ENCODE peak calls at places on chromosome 13, in seven cellular contexts. One of them, this sample, is unnamed. For H3K4me1, the result is how much of the 10 kb centered on the place peaks cover.

GRCh38 chr13:75135325-75135825 is 346.6 kb downstream of the TBC1D4 start:
- DNase-seq in mammary epithelial cell: peak
- DNase-seq in psoas muscle: no peak
- DNase-seq in naive thymus-derived CD4-positive, alpha-beta T cell: no peak
- DNase-seq in neural progenitor cell: no peak
- DNase-seq in CD4-positive, CD25-positive, alpha-beta regulatory T cell: no peak
- DNase-seq in ovary: no peak
- DNase-seq in this sample: no peak

GRCh38 chr13:39961036-39961435 is 305.6 kb downstream of the COG6 start:
- DNase-seq in psoas muscle: no peak
- DNase-seq in mammary epithelial cell: no peak
- DNase-seq in CD4-positive, CD25-positive, alpha-beta regulatory T cell: no peak
- DNase-seq in ovary: no peak
- DNase-seq in naive thymus-derived CD4-positive, alpha-beta T cell: no peak
- DNase-seq in neural progenitor cell: no peak
- DNase-seq in this sample: no peak

GRCh38 chr13:113962386-113962785 is 11.5 kb downstream of the C13orf46 start:
- DNase-seq in ovary: no peak
- DNase-seq in CD4-positive, CD25-positive, alpha-beta regulatory T cell: no peak
- DNase-seq in mammary epithelial cell: no peak
- DNase-seq in naive thymus-derived CD4-positive, alpha-beta T cell: no peak
- DNase-seq in psoas muscle: peak
- DNase-seq in neural progenitor cell: no peak
- DNase-seq in this sample: no peak

GRCh38 chr13:38662362-38662761 is 24.5 kb upstream of the FREM2 start:
- DNase-seq in ovary: no peak
- DNase-seq in naive thymus-derived CD4-positive, alpha-beta T cell: no peak
- DNase-seq in neural progenitor cell: no peak
- DNase-seq in psoas muscle: no peak
- DNase-seq in CD4-positive, CD25-positive, alpha-beta regulatory T cell: no peak
- DNase-seq in mammary epithelial cell: peak
- DNase-seq in this sample: no peak

GRCh38 chr13:112928958-112929777 is 39.8 kb upstream of the MCF2L start:
- DNase-seq in naive thymus-derived CD4-positive, alpha-beta T cell: no peak
- DNase-seq in psoas muscle: no peak
- DNase-seq in CD4-positive, CD25-positive, alpha-beta regulatory T cell: no peak
- DNase-seq in neural progenitor cell: no peak
- DNase-seq in ovary: no peak
- DNase-seq in mammary epithelial cell: no peak
- DNase-seq in this sample: no peak

GRCh38 chr13:27476943-27477681 is 26.7 kb upstream of the MTIF3 start:
- DNase-seq in naive thymus-derived CD4-positive, alpha-beta T cell: no peak
- DNase-seq in psoas muscle: no peak
- DNase-seq in mammary epithelial cell: peak
- DNase-seq in CD4-positive, CD25-positive, alpha-beta regulatory T cell: no peak
- DNase-seq in neural progenitor cell: no peak
- DNase-seq in ovary: no peak
- DNase-seq in this sample: no peak

GRCh38 chr13:114105351-114106225 is 26.8 kb downstream of the RASA3 start:
- DNase-seq in ovary: no peak
- DNase-seq in CD4-positive, CD25-positive, alpha-beta regulatory T cell: no peak
- DNase-seq in mammary epithelial cell: no peak
- DNase-seq in naive thymus-derived CD4-positive, alpha-beta T cell: peak
- DNase-seq in neural progenitor cell: no peak
- DNase-seq in psoas muscle: peak
- DNase-seq in this sample: peak

GRCh38 chr13:40568672-40569350 is 97.6 kb downstream of the FOXO1 start:
- DNase-seq in ovary: no peak
- DNase-seq in CD4-positive, CD25-positive, alpha-beta regulatory T cell: no peak
- DNase-seq in neural progenitor cell: no peak
- DNase-seq in mammary epithelial cell: no peak
- DNase-seq in naive thymus-derived CD4-positive, alpha-beta T cell: no peak
- DNase-seq in psoas muscle: no peak
- DNase-seq in this sample: no peak

GRCh38 chr13:67131393-67131792 is 98.7 kb downstream of the PCDH9 start:
- DNase-seq in naive thymus-derived CD4-positive, alpha-beta T cell: no peak
- DNase-seq in neural progenitor cell: no peak
- DNase-seq in ovary: no peak
- DNase-seq in mammary epithelial cell: no peak
- DNase-seq in psoas muscle: no peak
- DNase-seq in CD4-positive, CD25-positive, alpha-beta regulatory T cell: no peak
- DNase-seq in this sample: no peak

GRCh38 chr13:83877901-83878300 is 4.4 kb downstream of the SLITRK1 start:
- DNase-seq in ovary: no peak
- DNase-seq in psoas muscle: no peak
- DNase-seq in mammary epithelial cell: no peak
- DNase-seq in neural progenitor cell: peak
- DNase-seq in naive thymus-derived CD4-positive, alpha-beta T cell: no peak
- DNase-seq in CD4-positive, CD25-positive, alpha-beta regulatory T cell: no peak
- DNase-seq in this sample: no peak

GRCh38 chr13:25468330-25469178 is 96.8 kb downstream of the ATP8A2 start:
- DNase-seq in mammary epithelial cell: peak
- DNase-seq in neural progenitor cell: peak
- DNase-seq in ovary: no peak
- DNase-seq in naive thymus-derived CD4-positive, alpha-beta T cell: peak
- DNase-seq in psoas muscle: no peak
- DNase-seq in CD4-positive, CD25-positive, alpha-beta regulatory T cell: no peak
- DNase-seq in this sample: no peak

GRCh38 chr13:100518394-100519062 is 70.1 kb downstream of the GGACT start:
- DNase-seq in neural progenitor cell: no peak
- DNase-seq in ovary: no peak
- DNase-seq in naive thymus-derived CD4-positive, alpha-beta T cell: no peak
- DNase-seq in mammary epithelial cell: no peak
- DNase-seq in psoas muscle: no peak
- DNase-seq in CD4-positive, CD25-positive, alpha-beta regulatory T cell: no peak
- DNase-seq in this sample: no peak

GRCh38 chr13:75310005-75310580 is 171.9 kb downstream of the TBC1D4 start:
- DNase-seq in psoas muscle: no peak
- DNase-seq in naive thymus-derived CD4-positive, alpha-beta T cell: no peak
- DNase-seq in mammary epithelial cell: no peak
- DNase-seq in CD4-positive, CD25-positive, alpha-beta regulatory T cell: no peak
- DNase-seq in neural progenitor cell: no peak
- DNase-seq in ovary: no peak
- DNase-seq in this sample: no peak

GRCh38 chr13:30409911-30410704 is 12.2 kb upstream of the UBE2L5 start:
- DNase-seq in naive thymus-derived CD4-positive, alpha-beta T cell: no peak
- DNase-seq in psoas muscle: no peak
- DNase-seq in neural progenitor cell: no peak
- DNase-seq in ovary: no peak
- DNase-seq in CD4-positive, CD25-positive, alpha-beta regulatory T cell: no peak
- DNase-seq in mammary epithelial cell: peak
- DNase-seq in this sample: no peak

GRCh38 chr13:114063545-114064515 is 68.6 kb downstream of the RASA3 start:
- DNase-seq in psoas muscle: peak
- DNase-seq in mammary epithelial cell: peak
- DNase-seq in naive thymus-derived CD4-positive, alpha-beta T cell: no peak
- DNase-seq in CD4-positive, CD25-positive, alpha-beta regulatory T cell: no peak
- DNase-seq in neural progenitor cell: peak
- DNase-seq in ovary: peak
- DNase-seq in this sample: no peak

GRCh38 chr13:20610006-20610405 is 43.0 kb downstream of the IFT88 start:
- DNase-seq in ovary: no peak
- DNase-seq in neural progenitor cell: no peak
- DNase-seq in mammary epithelial cell: no peak
- DNase-seq in psoas muscle: no peak
- DNase-seq in naive thymus-derived CD4-positive, alpha-beta T cell: no peak
- DNase-seq in CD4-positive, CD25-positive, alpha-beta regulatory T cell: no peak
- DNase-seq in this sample: no peak

GRCh38 chr13:33205804-33206221 is 79.7 kb downstream of the STARD13 start:
- DNase-seq in mammary epithelial cell: no peak
- DNase-seq in CD4-positive, CD25-positive, alpha-beta regulatory T cell: no peak
- DNase-seq in ovary: no peak
- DNase-seq in psoas muscle: no peak
- DNase-seq in neural progenitor cell: peak
- DNase-seq in naive thymus-derived CD4-positive, alpha-beta T cell: no peak
- DNase-seq in this sample: no peak

GRCh38 chr13:103443604-103444003 is 377.4 kb upstream of the SLC10A2 start:
- DNase-seq in CD4-positive, CD25-positive, alpha-beta regulatory T cell: no peak
- DNase-seq in neural progenitor cell: no peak
- DNase-seq in ovary: no peak
- DNase-seq in naive thymus-derived CD4-positive, alpha-beta T cell: no peak
- DNase-seq in psoas muscle: no peak
- DNase-seq in mammary epithelial cell: no peak
- DNase-seq in this sample: no peak

GRCh38 chr13:62512194-62513141 is 1096.8 kb upstream of the PCDH20 start:
- DNase-seq in psoas muscle: no peak
- DNase-seq in mammary epithelial cell: no peak
- DNase-seq in naive thymus-derived CD4-positive, alpha-beta T cell: peak
- DNase-seq in ovary: no peak
- DNase-seq in CD4-positive, CD25-positive, alpha-beta regulatory T cell: no peak
- DNase-seq in neural progenitor cell: peak
- DNase-seq in this sample: no peak

GRCh38 chr13:84658881-84659661 is 776.8 kb upstream of the SLITRK1 start:
- DNase-seq in neural progenitor cell: no peak
- DNase-seq in mammary epithelial cell: no peak
- DNase-seq in naive thymus-derived CD4-positive, alpha-beta T cell: no peak
- DNase-seq in CD4-positive, CD25-positive, alpha-beta regulatory T cell: no peak
- DNase-seq in ovary: no peak
- DNase-seq in psoas muscle: no peak
- DNase-seq in this sample: no peak

GRCh38 chr13:112972867-112973576 is 4.0 kb downstream of the MCF2L start:
- DNase-seq in psoas muscle: peak
- DNase-seq in neural progenitor cell: no peak
- DNase-seq in ovary: no peak
- DNase-seq in CD4-positive, CD25-positive, alpha-beta regulatory T cell: no peak
- DNase-seq in naive thymus-derived CD4-positive, alpha-beta T cell: no peak
- DNase-seq in mammary epithelial cell: no peak
- DNase-seq in this sample: no peak

GRCh38 chr13:49341941-49342340 is 94.2 kb downstream of the CDADC1 start:
- DNase-seq in mammary epithelial cell: no peak
- DNase-seq in CD4-positive, CD25-positive, alpha-beta regulatory T cell: no peak
- DNase-seq in psoas muscle: no peak
- DNase-seq in naive thymus-derived CD4-positive, alpha-beta T cell: no peak
- DNase-seq in ovary: no peak
- DNase-seq in neural progenitor cell: no peak
- DNase-seq in this sample: no peak

GRCh38 chr13:94110011-94110410 is 369.5 kb downstream of the DCT start:
- DNase-seq in naive thymus-derived CD4-positive, alpha-beta T cell: no peak
- DNase-seq in neural progenitor cell: no peak
- DNase-seq in psoas muscle: no peak
- DNase-seq in mammary epithelial cell: no peak
- DNase-seq in CD4-positive, CD25-positive, alpha-beta regulatory T cell: no peak
- DNase-seq in ovary: no peak
- DNase-seq in this sample: no peak

GRCh38 chr13:24574847-24575246 is 62.3 kb upstream of the PARP4 start:
- DNase-seq in CD4-positive, CD25-positive, alpha-beta regulatory T cell: no peak
- DNase-seq in ovary: no peak
- DNase-seq in mammary epithelial cell: no peak
- DNase-seq in psoas muscle: no peak
- DNase-seq in neural progenitor cell: no peak
- DNase-seq in naive thymus-derived CD4-positive, alpha-beta T cell: no peak
- DNase-seq in this sample: no peak

GRCh38 chr13:97369269-97369893 is 64.6 kb upstream of the RAP2A start:
- DNase-seq in neural progenitor cell: no peak
- DNase-seq in psoas muscle: no peak
- DNase-seq in naive thymus-derived CD4-positive, alpha-beta T cell: no peak
- DNase-seq in CD4-positive, CD25-positive, alpha-beta regulatory T cell: no peak
- DNase-seq in mammary epithelial cell: no peak
- DNase-seq in ovary: no peak
- DNase-seq in this sample: no peak

GRCh38 chr13:110885516-110885915 is 29.4 kb downstream of the ANKRD10 start:
- DNase-seq in CD4-positive, CD25-positive, alpha-beta regulatory T cell: no peak
- DNase-seq in neural progenitor cell: no peak
- DNase-seq in ovary: no peak
- DNase-seq in naive thymus-derived CD4-positive, alpha-beta T cell: no peak
- DNase-seq in mammary epithelial cell: no peak
- DNase-seq in psoas muscle: no peak
- DNase-seq in this sample: no peak
- H3K4me1 ChIP-seq in CD4-positive, CD25-positive, alpha-beta regulatory T cell: under half
- H3K4me1 ChIP-seq in neural progenitor cell: half or more
- H3K4me1 ChIP-seq in ovary: under half
- H3K4me1 ChIP-seq in naive thymus-derived CD4-positive, alpha-beta T cell: under half
- H3K4me1 ChIP-seq in mammary epithelial cell: under half
- H3K4me1 ChIP-seq in psoas muscle: half or more
- H3K4me1 ChIP-seq in this sample: under half

GRCh38 chr13:60696602-60697001 is 299.6 kb downstream of the TDRD3 start:
- DNase-seq in neural progenitor cell: no peak
- DNase-seq in naive thymus-derived CD4-positive, alpha-beta T cell: no peak
- DNase-seq in CD4-positive, CD25-positive, alpha-beta regulatory T cell: no peak
- DNase-seq in mammary epithelial cell: no peak
- DNase-seq in psoas muscle: no peak
- DNase-seq in ovary: no peak
- DNase-seq in this sample: no peak

GRCh38 chr13:60689571-60689970 is 292.6 kb downstream of the TDRD3 start:
- DNase-seq in mammary epithelial cell: no peak
- DNase-seq in naive thymus-derived CD4-positive, alpha-beta T cell: no peak
- DNase-seq in psoas muscle: no peak
- DNase-seq in ovary: no peak
- DNase-seq in neural progenitor cell: no peak
- DNase-seq in CD4-positive, CD25-positive, alpha-beta regulatory T cell: no peak
- DNase-seq in this sample: no peak

GRCh38 chr13:60691268-60691667 is 294.2 kb downstream of the TDRD3 start:
- DNase-seq in neural progenitor cell: no peak
- DNase-seq in psoas muscle: no peak
- DNase-seq in naive thymus-derived CD4-positive, alpha-beta T cell: no peak
- DNase-seq in mammary epithelial cell: no peak
- DNase-seq in CD4-positive, CD25-positive, alpha-beta regulatory T cell: no peak
- DNase-seq in ovary: no peak
- DNase-seq in this sample: no peak

GRCh38 chr13:60689076-60689475 is 292.1 kb downstream of the TDRD3 start:
- DNase-seq in ovary: no peak
- DNase-seq in CD4-positive, CD25-positive, alpha-beta regulatory T cell: no peak
- DNase-seq in mammary epithelial cell: no peak
- DNase-seq in neural progenitor cell: no peak
- DNase-seq in naive thymus-derived CD4-positive, alpha-beta T cell: no peak
- DNase-seq in psoas muscle: no peak
- DNase-seq in this sample: no peak

GRCh38 chr13:60690607-60691006 is 293.6 kb downstream of the TDRD3 start:
- DNase-seq in psoas muscle: no peak
- DNase-seq in mammary epithelial cell: no peak
- DNase-seq in ovary: no peak
- DNase-seq in CD4-positive, CD25-positive, alpha-beta regulatory T cell: no peak
- DNase-seq in neural progenitor cell: no peak
- DNase-seq in naive thymus-derived CD4-positive, alpha-beta T cell: no peak
- DNase-seq in this sample: no peak
- H3K4me1 ChIP-seq in psoas muscle: under half
- H3K4me1 ChIP-seq in mammary epithelial cell: under half
- H3K4me1 ChIP-seq in ovary: under half
- H3K4me1 ChIP-seq in CD4-positive, CD25-positive, alpha-beta regulatory T cell: under half
- H3K4me1 ChIP-seq in neural progenitor cell: under half
- H3K4me1 ChIP-seq in naive thymus-derived CD4-positive, alpha-beta T cell: under half
- H3K4me1 ChIP-seq in this sample: under half

GRCh38 chr13:45196622-45197021 is 4.2 kb downstream of the KCTD4 start:
- DNase-seq in psoas muscle: no peak
- DNase-seq in mammary epithelial cell: peak
- DNase-seq in ovary: no peak
- DNase-seq in naive thymus-derived CD4-positive, alpha-beta T cell: no peak
- DNase-seq in CD4-positive, CD25-positive, alpha-beta regulatory T cell: no peak
- DNase-seq in neural progenitor cell: no peak
- DNase-seq in this sample: no peak
- H3K4me1 ChIP-seq in psoas muscle: under half
- H3K4me1 ChIP-seq in mammary epithelial cell: half or more
- H3K4me1 ChIP-seq in ovary: under half
- H3K4me1 ChIP-seq in naive thymus-derived CD4-positive, alpha-beta T cell: under half
- H3K4me1 ChIP-seq in CD4-positive, CD25-positive, alpha-beta regulatory T cell: under half
- H3K4me1 ChIP-seq in neural progenitor cell: under half
- H3K4me1 ChIP-seq in this sample: under half

DNA sequence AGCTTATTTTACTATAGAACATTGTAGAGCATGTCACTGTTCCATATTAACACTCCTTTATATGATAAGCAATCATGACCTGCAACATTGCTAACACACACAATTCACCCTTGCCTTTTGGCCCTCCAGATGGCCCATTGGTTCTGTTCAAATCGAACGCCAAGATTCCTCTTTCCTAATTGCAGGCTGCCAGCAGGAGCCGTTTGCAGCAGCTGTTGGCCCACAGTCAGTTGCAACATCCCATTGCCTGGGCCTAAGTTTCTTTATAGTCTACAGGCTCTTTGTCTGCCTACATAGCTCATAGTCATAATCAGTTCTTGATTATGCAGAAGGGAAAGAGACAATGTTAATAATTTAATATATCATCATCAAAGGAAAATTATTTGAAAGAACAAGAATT is 37.6 kb downstream of the KCTD12 start:
- DNase-seq in ovary: no peak
- DNase-seq in CD4-positive, CD25-positive, alpha-beta regulatory T cell: no peak
- DNase-seq in neural progenitor cell: no peak
- DNase-seq in psoas muscle: peak
- DNase-seq in naive thymus-derived CD4-positive, alpha-beta T cell: no peak
- DNase-seq in mammary epithelial cell: no peak
- DNase-seq in this sample: no peak
- H3K4me1 ChIP-seq in ovary: under half
- H3K4me1 ChIP-seq in CD4-positive, CD25-positive, alpha-beta regulatory T cell: under half
- H3K4me1 ChIP-seq in neural progenitor cell: under half
- H3K4me1 ChIP-seq in psoas muscle: under half
- H3K4me1 ChIP-seq in naive thymus-derived CD4-positive, alpha-beta T cell: under half
- H3K4me1 ChIP-seq in mammary epithelial cell: under half
- H3K4me1 ChIP-seq in this sample: under half

This sample was measured in CD8-positive, alpha-beta memory T cell.